ENCODE peak calls at places on chromosomes 1 and 21, in four cellular contexts. W is A549, R is transverse colon, H is esophagus muscularis mucosa. Q is an unnamed sample. For H3K4me1, the result is how much of the 10 kb centered on the place peaks cover.

GRCh38 chr1:221284028-221284427 is 404.8 kb downstream of the HLX start:
- DNase-seq in W (no peak), R (no peak), H (no peak), Q (no peak)

GRCh38 chr1:156385534-156386031 is 16.6 kb downstream of the RHBG start:
- DNase-seq in W (peak), R (peak), H (no peak), Q (peak)

GRCh38 chr1:3998086-3998485 is 98.0 kb upstream of the C1orf174 start:
- DNase-seq in W (no peak), R (no peak), H (no peak), Q (no peak)

GRCh38 chr1:57010511-57010910 is 44.7 kb upstream of the C8B start:
- DNase-seq in W (no peak), R (no peak), H (no peak), Q (no peak)

GRCh38 chr1:56557746-56558145 is 21.6 kb downstream of the PLPP3 start:
- DNase-seq in W (no peak), R (no peak), H (no peak), Q (no peak)

GRCh38 chr1:181656491-181656890 is 173.2 kb downstream of the CACNA1E start:
- DNase-seq in W (no peak), R (no peak), H (no peak), Q (no peak)

GRCh38 chr1:234311414-234311813 is 61.8 kb upstream of the COA6 start:
- DNase-seq in W (no peak), R (no peak), H (no peak), Q (no peak)

GRCh38 chr1:215554865-215555264 is 12.2 kb upstream of the KCTD3 start:
- DNase-seq in W (no peak), R (no peak), H (no peak), Q (no peak)

GRCh38 chr1:68045511-68046180 is 4.8 kb downstream of the DIRAS3 start:
- DNase-seq in W (no peak), R (no peak), H (no peak), Q (no peak)

GRCh38 chr1:51044199-51044598 is 57.8 kb upstream of the C1orf185 start:
- DNase-seq in W (no peak), R (no peak), H (no peak), Q (no peak)

GRCh38 chr1:98045211-98046030 is 124.6 kb upstream of the DPYD start:
- DNase-seq in W (peak), R (no peak), H (no peak), Q (peak)

GRCh38 chr1:39488801-39489566 is 2.5 kb upstream of the BMP8A start:
- DNase-seq in W (no peak), R (no peak), H (no peak), Q (no peak)

GRCh38 chr1:245986404-245987221 is 520.5 kb downstream of the SMYD3 start:
- DNase-seq in W (peak), R (peak), H (no peak), Q (no peak)

GRCh38 chr1:221839794-221840395 is 98.0 kb upstream of the DUSP10 start:
- DNase-seq in W (peak), R (peak), H (no peak), Q (peak)

GRCh38 chr1:33464552-33464951 is 7.9 kb upstream of the ZSCAN20 start:
- DNase-seq in W (no peak), R (no peak), H (no peak), Q (no peak)

GRCh38 chr1:24893431-24893830 is 36.6 kb downstream of the RUNX3 start:
- DNase-seq in W (no peak), R (peak), H (no peak), Q (peak)

GRCh38 chr1:81812712-81813111 is 12.0 kb downstream of the ADGRL2 start:
- DNase-seq in W (peak), R (no peak), H (no peak), Q (no peak)

GRCh38 chr1:102096162-102096561 is 99.4 kb upstream of the OLFM3 start:
- DNase-seq in W (no peak), R (no peak), H (no peak), Q (no peak)

GRCh38 chr21:25867041-25867440 is 132.3 kb downstream of the GABPA start:
- DNase-seq in W (no peak), R (no peak), H (no peak), Q (no peak)

GRCh38 chr21:25870084-25870483 is 135.3 kb downstream of the GABPA start:
- DNase-seq in W (no peak), R (no peak), H (no peak), Q (no peak)

GRCh38 chr21:25872271-25872670 is 137.5 kb downstream of the GABPA start:
- DNase-seq in W (no peak), R (no peak), H (no peak), Q (no peak)

DNA sequence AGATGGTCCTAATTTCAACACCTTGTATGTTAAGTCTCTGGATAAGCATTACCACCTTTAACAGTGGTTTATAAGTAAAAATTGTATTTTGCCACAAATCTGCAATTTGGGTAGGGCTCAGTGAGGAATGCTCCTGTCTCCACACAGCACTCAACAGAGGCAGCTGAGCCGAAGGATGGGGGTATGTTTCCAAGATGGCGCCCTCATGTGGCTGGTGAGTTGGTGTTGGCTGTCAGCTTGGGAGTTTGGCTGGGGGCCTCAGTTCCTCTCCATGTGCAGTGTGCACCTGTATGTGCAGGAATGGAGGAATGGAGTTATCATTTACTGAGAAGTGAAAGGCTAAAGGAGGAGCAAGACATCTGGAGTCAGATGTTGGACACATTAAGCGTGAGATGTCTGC is 136.8 kb downstream of the GABPA start:
- DNase-seq in W (peak), R (no peak), H (no peak), Q (no peak)
- TF ChIP-seq CTCF in W (no peak), R (no peak), H (no peak), Q (no peak)

GRCh38 chr1:225695578-225696332 is 42.8 kb upstream of the ENAH start:
- DNase-seq in W (no peak), R (no peak), H (no peak), Q (no peak)

GRCh38 chr1:225692517-225692879 is 39.6 kb upstream of the ENAH start:
- DNase-seq in W (no peak), R (no peak), H (no peak), Q (no peak)

GRCh38 chr1:225691861-225692516 is 39.1 kb upstream of the ENAH start:
- DNase-seq in W (no peak), R (no peak), H (no peak), Q (no peak)

GRCh38 chr1:225693085-225693698 is 40.3 kb upstream of the ENAH start:
- DNase-seq in W (no peak), R (no peak), H (no peak), Q (no peak)

GRCh38 chr1:225694151-225694603 is 41.3 kb upstream of the ENAH start:
- DNase-seq in W (peak), R (no peak), H (no peak), Q (peak)
- H3K4me1 ChIP-seq in W (half or more), R (under half), H (under half), Q (half or more)

GRCh38 chr1:172827301-172827700 is 168.4 kb downstream of the FASLG start:
- DNase-seq in W (no peak), R (no peak), H (no peak), Q (no peak)

GRCh38 chr1:172824199-172824598 is 165.3 kb downstream of the FASLG start:
- DNase-seq in W (no peak), R (no peak), H (no peak), Q (no peak)

GRCh38 chr1:172827841-172828240 is 168.9 kb downstream of the FASLG start:
- DNase-seq in W (no peak), R (no peak), H (no peak), Q (no peak)

GRCh38 chr1:172823534-172823933 is 164.6 kb downstream of the FASLG start:
- DNase-seq in W (peak), R (no peak), H (no peak), Q (no peak)

DNA sequence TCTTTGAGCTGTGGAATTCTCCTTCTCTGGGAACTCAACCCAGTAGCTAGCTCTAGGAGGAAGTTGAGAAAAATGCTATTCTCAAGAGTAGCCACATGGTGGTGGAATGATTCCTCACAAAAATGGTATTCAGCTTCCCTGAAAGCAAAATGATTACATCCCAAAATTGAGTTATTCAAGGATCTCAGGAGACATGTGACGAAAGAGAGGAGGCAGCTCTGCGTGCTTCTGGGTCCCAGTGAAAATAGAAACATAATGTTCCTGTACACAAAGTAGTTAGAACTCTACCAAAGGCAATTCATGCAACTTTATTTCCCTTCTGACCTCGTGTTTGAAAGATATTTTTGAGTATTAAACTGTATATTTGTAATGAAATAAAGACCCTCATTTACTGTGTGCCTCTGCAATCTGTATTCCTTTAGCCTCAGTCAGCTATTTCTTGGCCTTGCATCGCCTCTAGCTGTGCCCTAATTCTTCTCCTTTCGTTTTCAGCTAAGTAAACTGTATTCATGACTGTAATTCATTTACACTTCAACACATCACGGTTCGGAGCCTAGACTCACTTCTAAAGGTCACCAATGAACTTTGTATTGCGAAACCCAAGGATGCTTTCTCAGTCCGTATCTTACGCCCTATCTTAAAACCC is 167.3 kb downstream of the FASLG start:
- DNase-seq in W (peak), R (no peak), H (no peak), Q (no peak)
- TF ChIP-seq EP300 in W (no peak), R (no peak), H (peak), Q (peak)

GRCh38 chr1:53183277-53183990 is 13.2 kb upstream of the CPT2 start:
- DNase-seq in W (no peak), R (peak), H (no peak), Q (peak)

GRCh38 chr1:53180951-53181350 is 15.7 kb upstream of the CPT2 start:
- DNase-seq in W (no peak), R (no peak), H (no peak), Q (no peak)

GRCh38 chr1:53182688-53183276 is 13.8 kb upstream of the CPT2 start:
- DNase-seq in W (no peak), R (no peak), H (no peak), Q (no peak)

GRCh38 chr1:53180226-53180625 is 16.4 kb upstream of the CPT2 start:
- DNase-seq in W (no peak), R (no peak), H (no peak), Q (no peak)

DNA sequence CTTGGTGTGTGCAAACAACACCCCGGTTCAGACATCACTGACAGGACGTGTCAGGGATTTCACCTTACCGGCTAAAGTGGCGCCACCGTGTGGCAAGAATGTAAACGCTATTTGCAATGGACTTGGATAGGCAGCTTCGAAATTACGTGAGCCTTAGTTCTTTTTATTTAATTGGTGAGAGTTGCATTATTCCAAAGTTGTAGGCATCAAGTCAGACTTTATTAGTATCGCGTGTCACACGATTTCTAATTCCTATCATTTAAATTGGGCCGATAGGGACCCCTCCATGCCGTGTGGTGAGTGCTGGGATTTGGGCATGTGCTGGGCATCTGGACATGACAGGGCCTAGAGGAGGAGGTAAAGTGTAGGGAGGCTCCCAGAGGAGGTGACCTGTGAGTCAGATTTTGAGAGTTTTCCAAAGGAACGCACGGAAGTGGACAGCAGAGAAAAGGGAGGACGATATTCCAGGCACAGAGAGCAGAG is 14.5 kb upstream of the CPT2 start:
- DNase-seq in W (peak), R (peak), H (no peak), Q (peak)
- TF ChIP-seq CTCF in W (peak), R (peak), H (peak), Q (peak)

DNA sequence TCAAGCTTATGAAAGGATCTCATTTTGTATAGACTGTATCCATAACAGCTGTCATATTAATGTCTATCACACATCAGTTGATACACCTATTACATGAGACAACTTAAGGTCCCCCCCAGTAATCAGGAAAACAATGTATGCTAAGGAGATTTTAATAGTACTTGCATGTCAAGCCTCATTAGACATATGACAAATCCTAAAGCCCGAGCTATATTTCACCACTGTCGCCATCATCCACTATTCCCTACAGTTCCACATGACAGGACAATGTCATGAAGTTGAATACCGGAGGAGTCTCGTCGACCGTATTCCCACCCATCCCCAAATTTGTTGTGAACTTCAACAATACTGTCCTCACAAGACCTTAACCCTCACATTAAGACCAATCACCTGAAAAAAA is 3.4 kb downstream of the HMGN1 start:
- DNase-seq in W (no peak), R (no peak), H (no peak), Q (no peak)
- H3K4me1 ChIP-seq in W (under half), R (under half), H (under half), Q (under half)

DNA sequence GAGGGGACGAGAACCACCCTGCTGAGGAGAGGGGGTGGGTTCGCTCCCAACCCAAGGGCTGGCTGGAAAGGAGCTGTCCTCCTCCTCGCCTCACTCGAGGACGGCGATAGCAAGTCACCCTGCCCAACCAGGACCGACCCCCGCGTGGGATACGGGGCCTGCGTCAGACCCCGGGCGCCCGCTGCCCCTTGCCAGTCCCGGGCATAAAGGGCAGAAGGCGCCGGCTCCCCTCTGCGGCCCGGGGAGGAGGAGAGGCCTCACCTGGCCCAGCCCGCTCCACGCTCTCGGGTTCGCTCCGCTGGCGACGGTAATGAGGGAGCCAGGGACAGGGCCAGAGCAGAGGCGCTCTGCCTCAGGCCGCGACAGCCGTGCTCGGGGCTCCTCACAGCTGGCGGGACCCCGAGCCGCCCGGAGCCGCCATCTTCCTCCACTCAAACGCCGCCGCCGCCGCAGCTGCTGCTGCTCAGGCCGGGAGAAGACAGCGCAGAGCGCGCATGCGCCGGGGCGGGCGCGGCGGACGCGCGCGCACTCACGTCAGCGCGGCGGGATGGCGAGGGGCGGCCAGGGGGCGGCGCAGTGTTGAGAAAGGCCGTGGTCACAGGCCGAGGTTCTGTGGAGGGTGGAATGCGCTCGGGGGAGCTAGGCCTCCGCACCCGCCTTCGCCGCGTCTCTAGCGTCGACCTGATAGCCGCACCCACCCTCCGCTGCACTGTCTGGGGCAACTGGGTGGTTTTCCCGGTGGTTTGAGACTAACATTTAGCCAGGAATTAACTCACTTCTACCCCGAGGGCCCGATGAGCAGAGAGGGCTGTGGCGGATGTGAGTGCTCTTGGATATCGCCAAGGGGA is at the start of gene FBXO42:
- DNase-seq in W (peak), R (peak), H (peak), Q (peak)
- TF ChIP-seq EP300 in W (no peak), R (no peak), H (no peak), Q (no peak)

Q was measured in stomach.